ENCODE peak calls at places on chromosomes 2 and 18, in four cellular contexts. D is pancreas, X is uterus, R is gastrocnemius medialis. F is an unnamed sample.

GRCh38 chr2:106867231-106867943 is 18.6 kb downstream of the ST6GAL2 start:
- DNase-seq in D (no peak), X (no peak), R (no peak), F (no peak)

GRCh38 chr2:19337202-19337601 is 21.2 kb downstream of the OSR1 start:
- DNase-seq in D (no peak), X (no peak), R (no peak), F (no peak)

GRCh38 chr2:17538844-17539554 is 1.5 kb upstream of the VSNL1 start:
- DNase-seq in D (peak; percentile 75), X (peak; percentile 73), R (peak; percentile 54), F (no peak)

GRCh38 chr2:175207741-175208438 is 26.4 kb upstream of the ATP5MC3 start:
- DNase-seq in D (peak; percentile 45), X (no peak), R (peak; percentile 64), F (no peak)

GRCh38 chr18:8794133-8794986 is 89.0 kb downstream of the MTCL1 start:
- DNase-seq in D (no peak), X (no peak), R (no peak), F (no peak)

GRCh38 chr2:9313443-9313842 is 106.8 kb downstream of the ASAP2 start:
- DNase-seq in D (no peak), X (no peak), R (no peak), F (no peak)

GRCh38 chr2:150732064-150732463 is 244.6 kb upstream of the RND3 start:
- DNase-seq in D (no peak), X (no peak), R (no peak), F (no peak)

GRCh38 chr2:106193491-106193976 is 567 bp downstream of the UXS1 start:
- DNase-seq in D (peak; percentile 20), X (peak; percentile 25), R (peak; percentile 20), F (no peak)

GRCh38 chr2:117933884-117934354 is 80.0 kb downstream of the CCDC93 start:
- DNase-seq in D (no peak), X (no peak), R (no peak), F (no peak)

GRCh38 chr2:69087912-69088240 is 74.9 kb downstream of the ANTXR1 start:
- DNase-seq in D (no peak), X (no peak), R (no peak), F (no peak)

GRCh38 chr2:60857025-60857424 is 24.3 kb upstream of the REL start:
- DNase-seq in D (no peak), X (no peak), R (no peak), F (no peak)

GRCh38 chr2:189613077-189613636 is 32.6 kb upstream of the SLC40A1 start:
- DNase-seq in D (no peak), X (no peak), R (peak; percentile 64), F (no peak)

GRCh38 chr2:11270891-11271290 is 73.5 kb downstream of the ROCK2 start:
- DNase-seq in D (no peak), X (no peak), R (no peak), F (no peak)

GRCh38 chr18:77102246-77103040 is 30.1 kb downstream of the MBP start:
- DNase-seq in D (no peak), X (no peak), R (no peak), F (no peak)

GRCh38 chr18:59917422-59917821 is 17.6 kb downstream of the PMAIP1 start:
- DNase-seq in D (no peak), X (no peak), R (peak; percentile 26), F (no peak)

GRCh38 chr18:80201739-80202138 is 45.6 kb downstream of the PARD6G start:
- DNase-seq in D (no peak), X (no peak), R (no peak), F (no peak)

GRCh38 chr2:220981926-220982325 is 590.2 kb downstream of the EPHA4 start:
- DNase-seq in D (no peak), X (no peak), R (no peak), F (no peak)

GRCh38 chr18:961644-962355 is 57.1 kb downstream of the ADCYAP1 start:
- DNase-seq in D (no peak), X (peak; percentile 47), R (no peak), F (peak; percentile 37)

GRCh38 chr2:7191927-7192326 is 274.7 kb downstream of the RNF144A start:
- DNase-seq in D (no peak), X (no peak), R (no peak), F (no peak)

GRCh38 chr2:65819963-65820362 is 387.6 kb upstream of the SPRED2 start:
- DNase-seq in D (no peak), X (no peak), R (no peak), F (no peak)

GRCh38 chr2:241665731-241666440 is 20.7 kb downstream of the DTYMK start:
- DNase-seq in D (no peak), X (no peak), R (no peak), F (no peak)

GRCh38 chr18:13517369-13517768 is 209.0 kb downstream of the FAM210A start:
- DNase-seq in D (no peak), X (no peak), R (no peak), F (no peak)

GRCh38 chr2:88831792-88832248 is 140.3 kb downstream of the RPIA start:
- DNase-seq in D (no peak), X (no peak), R (no peak), F (peak; percentile 33)

GRCh38 chr2:38597115-38597514 is 5.6 kb downstream of the HNRNPLL start:
- DNase-seq in D (no peak), X (no peak), R (no peak), F (no peak)

GRCh38 chr2:195824478-195824877 is 167.5 kb downstream of the SLC39A10 start:
- DNase-seq in D (no peak), X (no peak), R (no peak), F (no peak)

GRCh38 chr18:49250819-49251388 is 209.5 kb downstream of the DYM start:
- DNase-seq in D (no peak), X (no peak), R (no peak), F (no peak)

GRCh38 chr2:120653026-120653425 is 82.6 kb upstream of the GLI2 start:
- DNase-seq in D (no peak), X (no peak), R (no peak), F (no peak)

GRCh38 chr2:225164406-225165048 is 122.3 kb upstream of the DOCK10 start:
- DNase-seq in D (no peak), X (no peak), R (no peak), F (no peak)

GRCh38 chr2:240566203-240567136 is 1.8 kb upstream of the RNPEPL1 start:
- DNase-seq in D (peak; percentile 91), X (peak; percentile 91), R (peak; percentile 87), F (peak; percentile 88)
- H3K4me1 ChIP-seq in D (peaks cover 44% of the 10 kb centered on the region), X (peaks cover 29% of the 10 kb centered on the region), R (peaks cover 45% of the 10 kb centered on the region), F (peaks cover 62% of the 10 kb centered on the region)

DNA sequence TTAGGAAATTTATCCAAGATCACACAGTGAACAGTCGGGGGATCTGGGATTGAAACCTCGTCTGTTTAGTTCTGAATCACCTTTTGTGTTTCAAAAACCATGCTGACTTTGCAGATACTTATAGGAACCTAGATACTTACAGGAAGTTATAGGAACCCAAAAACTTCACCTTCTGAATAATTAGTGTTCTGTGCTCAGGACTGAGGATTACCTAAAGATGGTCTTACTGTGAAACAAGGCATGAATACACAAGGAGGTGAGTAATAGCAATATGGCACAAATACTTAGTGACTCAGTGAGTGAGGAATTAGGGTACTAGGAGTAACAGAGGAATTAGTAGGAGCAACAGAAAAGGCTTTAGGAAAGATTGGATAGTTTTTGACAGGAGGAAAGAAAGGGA is 145.5 kb downstream of the LRATD1 start:
- DNase-seq in D (no peak), X (no peak), R (no peak), F (no peak)
- H3K27ac ChIP-seq in D (no peak overlapping the region), X (no peak overlapping the region), R (no peak overlapping the region), F (no peak overlapping the region)

GRCh38 chr2:237208373-237209045 is 122.8 kb downstream of the COPS8 start:
- DNase-seq in D (no peak), X (no peak), R (no peak), F (no peak)

GRCh38 chr2:237209046-237209375 is 123.3 kb downstream of the COPS8 start:
- DNase-seq in D (no peak), X (no peak), R (no peak), F (no peak)

GRCh38 chr2:237209885-237210284 is 124.2 kb downstream of the COPS8 start:
- DNase-seq in D (no peak), X (no peak), R (no peak), F (no peak)

GRCh38 chr2:237210763-237211162 is 125.1 kb downstream of the COPS8 start:
- DNase-seq in D (no peak), X (no peak), R (no peak), F (no peak)

DNA sequence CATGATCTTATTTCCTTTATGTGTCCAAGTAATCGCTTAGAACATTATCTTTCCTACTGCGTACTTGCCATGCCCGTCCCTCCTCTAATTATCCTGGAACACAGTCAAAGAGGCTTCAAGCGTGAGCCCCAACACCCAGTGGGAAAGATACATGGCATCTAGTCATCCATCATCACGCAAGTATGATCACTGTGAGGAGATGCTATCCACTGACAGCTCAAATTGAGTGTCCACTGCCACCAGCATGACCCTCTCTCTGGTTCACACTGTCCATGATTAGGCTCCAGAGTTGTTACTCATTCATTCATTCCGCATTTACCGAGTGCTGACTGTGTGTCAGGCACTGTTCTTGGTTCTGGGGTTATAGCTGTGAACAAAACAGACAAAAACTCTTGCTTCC is 124.6 kb downstream of the COPS8 start:
- DNase-seq in D (no peak), X (no peak), R (no peak), F (no peak)
- H3K4me1 ChIP-seq in D (no peaks in the 10 kb centered on the region), X (peaks cover 3% of the 10 kb centered on the region), R (peaks cover 20% of the 10 kb centered on the region), F (no peaks in the 10 kb centered on the region)

DNA sequence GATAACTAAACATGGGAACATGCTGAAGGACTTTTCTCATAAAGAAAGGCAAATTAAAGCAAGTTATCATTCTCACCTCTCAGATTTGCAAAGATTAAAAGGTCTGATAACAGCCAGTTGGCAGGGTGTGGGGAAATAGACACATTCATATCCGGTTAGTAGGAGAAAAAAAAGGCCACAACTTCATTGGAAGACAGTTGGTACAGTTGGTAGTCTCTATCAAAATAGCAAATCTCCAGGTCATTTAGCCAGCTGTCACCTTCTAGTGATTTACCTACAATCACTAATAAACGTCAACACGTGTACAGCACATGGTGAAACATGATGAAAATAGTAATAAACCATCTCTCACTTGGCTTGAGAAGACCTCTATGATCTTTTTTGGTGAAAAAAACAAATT is 16.6 kb downstream of the INPP5D start:
- DNase-seq in D (no peak), X (no peak), R (no peak), F (no peak)
- H3K27ac ChIP-seq in D (no peak overlapping the region), X (no peak overlapping the region), R (no peak overlapping the region), F (peak overlapping the region; percentile 61)